ENCODE peak calls at places on chromosome 1, in eight cellular contexts. One of them, this sample, is unnamed.

GRCh38 chr1:63366915-63367217 is 561 bp upstream of the ALG6 start:
- DNase-seq in NCI-H2171 treated with DMSO at 0.1 percent for 48 hours: no peak
- DNase-seq in SHP77: no peak
- DNase-seq in GDM1: no peak
- DNase-seq in central memory CD4-positive, alpha-beta T cell: no peak
- DNase-seq in Panc1: no peak
- DNase-seq in BE2C: no peak
- DNase-seq in cardiac fibroblast: no peak
- DNase-seq in this sample: no peak

GRCh38 chr1:1665815-1666251 is 7.0 kb upstream of the CDK11B start:
- DNase-seq in NCI-H2171 treated with DMSO at 0.1 percent for 48 hours: no peak
- DNase-seq in SHP77: peak; percentile 5
- DNase-seq in GDM1: no peak
- DNase-seq in central memory CD4-positive, alpha-beta T cell: no peak
- DNase-seq in Panc1: no peak
- DNase-seq in BE2C: peak; percentile 70
- DNase-seq in cardiac fibroblast: no peak
- DNase-seq in this sample: no peak

GRCh38 chr1:151386002-151386401 is 13.4 kb upstream of the PSMB4 start:
- DNase-seq in NCI-H2171 treated with DMSO at 0.1 percent for 48 hours: no peak
- DNase-seq in SHP77: no peak
- DNase-seq in GDM1: no peak
- DNase-seq in central memory CD4-positive, alpha-beta T cell: no peak
- DNase-seq in Panc1: no peak
- DNase-seq in BE2C: no peak
- DNase-seq in cardiac fibroblast: no peak
- DNase-seq in this sample: no peak

GRCh38 chr1:205480349-205481278 is 23.9 kb upstream of the CDK18 start:
- DNase-seq in NCI-H2171 treated with DMSO at 0.1 percent for 48 hours: no peak
- DNase-seq in SHP77: no peak
- DNase-seq in GDM1: no peak
- DNase-seq in central memory CD4-positive, alpha-beta T cell: peak; percentile 77
- DNase-seq in Panc1: no peak
- DNase-seq in BE2C: no peak
- DNase-seq in cardiac fibroblast: no peak
- DNase-seq in this sample: no peak

GRCh38 chr1:85616011-85616705 is 35.6 kb downstream of the CCN1 start:
- DNase-seq in NCI-H2171 treated with DMSO at 0.1 percent for 48 hours: no peak
- DNase-seq in SHP77: no peak
- DNase-seq in GDM1: no peak
- DNase-seq in central memory CD4-positive, alpha-beta T cell: no peak
- DNase-seq in Panc1: no peak
- DNase-seq in BE2C: no peak
- DNase-seq in cardiac fibroblast: no peak
- DNase-seq in this sample: no peak

GRCh38 chr1:203559523-203559922 is 65.6 kb downstream of the OPTC start:
- DNase-seq in NCI-H2171 treated with DMSO at 0.1 percent for 48 hours: no peak
- DNase-seq in SHP77: no peak
- DNase-seq in GDM1: no peak
- DNase-seq in central memory CD4-positive, alpha-beta T cell: no peak
- DNase-seq in Panc1: peak; percentile 24
- DNase-seq in BE2C: no peak
- DNase-seq in cardiac fibroblast: peak; percentile 90
- DNase-seq in this sample: no peak

GRCh38 chr1:68819190-68819829 is 322.4 kb upstream of the DEPDC1 start:
- DNase-seq in NCI-H2171 treated with DMSO at 0.1 percent for 48 hours: peak; percentile 43
- DNase-seq in SHP77: peak; percentile 53
- DNase-seq in GDM1: no peak
- DNase-seq in central memory CD4-positive, alpha-beta T cell: no peak
- DNase-seq in Panc1: no peak
- DNase-seq in BE2C: no peak
- DNase-seq in cardiac fibroblast: peak; percentile 30
- DNase-seq in this sample: peak; percentile 32

GRCh38 chr1:7534061-7534825 is 236.9 kb upstream of the VAMP3 start:
- DNase-seq in NCI-H2171 treated with DMSO at 0.1 percent for 48 hours: no peak
- DNase-seq in SHP77: no peak
- DNase-seq in GDM1: no peak
- DNase-seq in central memory CD4-positive, alpha-beta T cell: no peak
- DNase-seq in Panc1: no peak
- DNase-seq in BE2C: peak; percentile 41
- DNase-seq in cardiac fibroblast: no peak
- DNase-seq in this sample: no peak

GRCh38 chr1:179867493-179868330 is 9.9 kb downstream of the TOR1AIP2 start:
- DNase-seq in NCI-H2171 treated with DMSO at 0.1 percent for 48 hours: peak; percentile 49
- DNase-seq in SHP77: peak; percentile 25
- DNase-seq in GDM1: peak; percentile 16
- DNase-seq in central memory CD4-positive, alpha-beta T cell: peak; percentile 36
- DNase-seq in Panc1: no peak
- DNase-seq in BE2C: peak; percentile 69
- DNase-seq in cardiac fibroblast: peak; percentile 69
- DNase-seq in this sample: peak; percentile 46

GRCh38 chr1:173342766-173343165 is 134.4 kb upstream of the PRDX6 start:
- DNase-seq in NCI-H2171 treated with DMSO at 0.1 percent for 48 hours: no peak
- DNase-seq in SHP77: no peak
- DNase-seq in GDM1: no peak
- DNase-seq in central memory CD4-positive, alpha-beta T cell: no peak
- DNase-seq in Panc1: no peak
- DNase-seq in BE2C: no peak
- DNase-seq in cardiac fibroblast: peak; percentile 32
- DNase-seq in this sample: no peak

GRCh38 chr1:167276969-167277368 is 56.3 kb downstream of the POU2F1 start:
- DNase-seq in NCI-H2171 treated with DMSO at 0.1 percent for 48 hours: no peak
- DNase-seq in SHP77: no peak
- DNase-seq in GDM1: no peak
- DNase-seq in central memory CD4-positive, alpha-beta T cell: no peak
- DNase-seq in Panc1: no peak
- DNase-seq in BE2C: no peak
- DNase-seq in cardiac fibroblast: no peak
- DNase-seq in this sample: no peak

GRCh38 chr1:155598842-155599331 is 11.1 kb upstream of the MSTO1 start:
- DNase-seq in NCI-H2171 treated with DMSO at 0.1 percent for 48 hours: peak; percentile 74
- DNase-seq in SHP77: peak; percentile 39
- DNase-seq in GDM1: no peak
- DNase-seq in central memory CD4-positive, alpha-beta T cell: peak; percentile 9
- DNase-seq in Panc1: no peak
- DNase-seq in BE2C: peak; percentile 54
- DNase-seq in cardiac fibroblast: peak; percentile 58
- DNase-seq in this sample: peak; percentile 71

GRCh38 chr1:209657140-209657879 is 5.1 kb upstream of the LAMB3 start:
- DNase-seq in NCI-H2171 treated with DMSO at 0.1 percent for 48 hours: no peak
- DNase-seq in SHP77: no peak
- DNase-seq in GDM1: no peak
- DNase-seq in central memory CD4-positive, alpha-beta T cell: no peak
- DNase-seq in Panc1: no peak
- DNase-seq in BE2C: no peak
- DNase-seq in cardiac fibroblast: peak; percentile 56
- DNase-seq in this sample: no peak

GRCh38 chr1:14486401-14487110 is 111.9 kb upstream of the KAZN start:
- DNase-seq in NCI-H2171 treated with DMSO at 0.1 percent for 48 hours: no peak
- DNase-seq in SHP77: no peak
- DNase-seq in GDM1: no peak
- DNase-seq in central memory CD4-positive, alpha-beta T cell: no peak
- DNase-seq in Panc1: no peak
- DNase-seq in BE2C: no peak
- DNase-seq in cardiac fibroblast: peak; percentile 21
- DNase-seq in this sample: no peak

GRCh38 chr1:221440658-221441057 is 301.2 kb downstream of the DUSP10 start:
- DNase-seq in NCI-H2171 treated with DMSO at 0.1 percent for 48 hours: no peak
- DNase-seq in SHP77: no peak
- DNase-seq in GDM1: no peak
- DNase-seq in central memory CD4-positive, alpha-beta T cell: no peak
- DNase-seq in Panc1: no peak
- DNase-seq in BE2C: no peak
- DNase-seq in cardiac fibroblast: no peak
- DNase-seq in this sample: peak; percentile 65

GRCh38 chr1:155182052-155182550 is 8.5 kb downstream of the TRIM46 start:
- DNase-seq in NCI-H2171 treated with DMSO at 0.1 percent for 48 hours: no peak
- DNase-seq in SHP77: no peak
- DNase-seq in GDM1: no peak
- DNase-seq in central memory CD4-positive, alpha-beta T cell: no peak
- DNase-seq in Panc1: no peak
- DNase-seq in BE2C: no peak
- DNase-seq in cardiac fibroblast: no peak
- DNase-seq in this sample: no peak

GRCh38 chr1:95406279-95406678 is 172.3 kb downstream of the RWDD3 start:
- DNase-seq in NCI-H2171 treated with DMSO at 0.1 percent for 48 hours: no peak
- DNase-seq in SHP77: no peak
- DNase-seq in GDM1: no peak
- DNase-seq in central memory CD4-positive, alpha-beta T cell: no peak
- DNase-seq in Panc1: no peak
- DNase-seq in BE2C: no peak
- DNase-seq in cardiac fibroblast: no peak
- DNase-seq in this sample: no peak

GRCh38 chr1:118148034-118148433 is 37.0 kb downstream of the SPAG17 start:
- DNase-seq in NCI-H2171 treated with DMSO at 0.1 percent for 48 hours: no peak
- DNase-seq in SHP77: no peak
- DNase-seq in GDM1: no peak
- DNase-seq in central memory CD4-positive, alpha-beta T cell: no peak
- DNase-seq in Panc1: no peak
- DNase-seq in BE2C: no peak
- DNase-seq in cardiac fibroblast: no peak
- DNase-seq in this sample: no peak

GRCh38 chr1:230270940-230271325 is 155.2 kb downstream of the PGBD5 start:
- DNase-seq in NCI-H2171 treated with DMSO at 0.1 percent for 48 hours: no peak
- DNase-seq in SHP77: peak; percentile 80
- DNase-seq in GDM1: peak; percentile 37
- DNase-seq in central memory CD4-positive, alpha-beta T cell: no peak
- DNase-seq in Panc1: no peak
- DNase-seq in BE2C: peak; percentile 53
- DNase-seq in cardiac fibroblast: no peak
- DNase-seq in this sample: no peak

GRCh38 chr1:90262791-90263190 is 267.9 kb downstream of the ZNF326 start:
- DNase-seq in NCI-H2171 treated with DMSO at 0.1 percent for 48 hours: no peak
- DNase-seq in SHP77: no peak
- DNase-seq in GDM1: no peak
- DNase-seq in central memory CD4-positive, alpha-beta T cell: no peak
- DNase-seq in Panc1: no peak
- DNase-seq in BE2C: no peak
- DNase-seq in cardiac fibroblast: no peak
- DNase-seq in this sample: no peak

GRCh38 chr1:176601358-176601757 is 138.4 kb downstream of the PAPPA2 start:
- DNase-seq in NCI-H2171 treated with DMSO at 0.1 percent for 48 hours: no peak
- DNase-seq in SHP77: no peak
- DNase-seq in GDM1: no peak
- DNase-seq in central memory CD4-positive, alpha-beta T cell: no peak
- DNase-seq in Panc1: no peak
- DNase-seq in BE2C: no peak
- DNase-seq in cardiac fibroblast: no peak
- DNase-seq in this sample: no peak

GRCh38 chr1:202365092-202365815 is 16.8 kb downstream of the PPP1R12B start:
- DNase-seq in NCI-H2171 treated with DMSO at 0.1 percent for 48 hours: no peak
- DNase-seq in SHP77: no peak
- DNase-seq in GDM1: no peak
- DNase-seq in central memory CD4-positive, alpha-beta T cell: no peak
- DNase-seq in Panc1: no peak
- DNase-seq in BE2C: no peak
- DNase-seq in cardiac fibroblast: peak; percentile 54
- DNase-seq in this sample: no peak

GRCh38 chr1:156746716-156747631 is 4.5 kb downstream of the HDGF start:
- DNase-seq in NCI-H2171 treated with DMSO at 0.1 percent for 48 hours: peak; percentile 73
- DNase-seq in SHP77: peak; percentile 80
- DNase-seq in GDM1: peak; percentile 40
- DNase-seq in central memory CD4-positive, alpha-beta T cell: peak; percentile 42
- DNase-seq in Panc1: no peak
- DNase-seq in BE2C: peak; percentile 91
- DNase-seq in cardiac fibroblast: peak; percentile 96
- DNase-seq in this sample: peak; percentile 71

GRCh38 chr1:43664369-43664768 is 14.4 kb downstream of the KDM4A start:
- DNase-seq in NCI-H2171 treated with DMSO at 0.1 percent for 48 hours: no peak
- DNase-seq in SHP77: no peak
- DNase-seq in GDM1: no peak
- DNase-seq in central memory CD4-positive, alpha-beta T cell: no peak
- DNase-seq in Panc1: no peak
- DNase-seq in BE2C: no peak
- DNase-seq in cardiac fibroblast: no peak
- DNase-seq in this sample: no peak

GRCh38 chr1:208569181-208569580 is 325.0 kb upstream of the PLXNA2 start:
- DNase-seq in NCI-H2171 treated with DMSO at 0.1 percent for 48 hours: no peak
- DNase-seq in SHP77: no peak
- DNase-seq in GDM1: no peak
- DNase-seq in central memory CD4-positive, alpha-beta T cell: no peak
- DNase-seq in Panc1: no peak
- DNase-seq in BE2C: no peak
- DNase-seq in cardiac fibroblast: no peak
- DNase-seq in this sample: no peak

GRCh38 chr1:78715181-78715661 is 65.6 kb downstream of the IFI44 start:
- DNase-seq in NCI-H2171 treated with DMSO at 0.1 percent for 48 hours: no peak
- DNase-seq in SHP77: no peak
- DNase-seq in GDM1: no peak
- DNase-seq in central memory CD4-positive, alpha-beta T cell: no peak
- DNase-seq in Panc1: no peak
- DNase-seq in BE2C: no peak
- DNase-seq in cardiac fibroblast: peak; percentile 89
- DNase-seq in this sample: no peak

GRCh38 chr1:37342736-37343135 is 131.6 kb upstream of the ZC3H12A start:
- DNase-seq in NCI-H2171 treated with DMSO at 0.1 percent for 48 hours: peak; percentile 27
- DNase-seq in SHP77: no peak
- DNase-seq in GDM1: no peak
- DNase-seq in central memory CD4-positive, alpha-beta T cell: no peak
- DNase-seq in Panc1: no peak
- DNase-seq in BE2C: no peak
- DNase-seq in cardiac fibroblast: no peak
- DNase-seq in this sample: no peak

This sample was measured in pons.